ENCODE peak calls at places on chromosome 1, in five cellular contexts. N is kidney tubule cell; T is naive thymus-derived CD8-positive, alpha-beta T cell; M is bronchial epithelial cell; O is NCI-H510A treated with DMSO at 0.1 percent for 48 hours. B is an unnamed sample.

GRCh38 chr1:200392625-200393185 is 17.1 kb downstream of the ZNF281 start:
- DNase-seq in M (no peak), O (no peak), N (no peak), T (no peak), B (no peak)

GRCh38 chr1:90339822-90340221 is 344.9 kb downstream of the ZNF326 start:
- DNase-seq in O (no peak), T (no peak), N (peak; percentile 5), M (no peak), B (no peak)

GRCh38 chr1:210364479-210364878 is 35.8 kb downstream of the HHAT start:
- DNase-seq in N (no peak), T (no peak), O (no peak), M (peak; percentile 73), B (no peak)

GRCh38 chr1:210448293-210448892 is 119.7 kb downstream of the HHAT start:
- DNase-seq in O (peak; percentile 80), N (peak; percentile 64), T (peak; percentile 15), M (peak; percentile 47), B (peak; percentile 71)

GRCh38 chr1:56375184-56375837 is 204.1 kb downstream of the PLPP3 start:
- DNase-seq in M (peak; percentile 45), O (no peak), T (no peak), N (no peak), B (peak; percentile 24)

GRCh38 chr1:162136760-162137537 is 67.5 kb downstream of the NOS1AP start:
- DNase-seq in M (peak; percentile 80), N (peak; percentile 85), O (no peak), T (no peak), B (peak; percentile 71)

GRCh38 chr1:61141288-61142044 is 59.1 kb downstream of the NFIA start:
- DNase-seq in N (peak; percentile 48), O (peak; percentile 90), M (peak; percentile 99), T (no peak), B (peak; percentile 96)

GRCh38 chr1:89545264-89546038 is 20.8 kb downstream of the LRRC8B start:
- DNase-seq in N (no peak), T (no peak), O (no peak), M (peak; percentile 91), B (peak; percentile 64)

GRCh38 chr1:151145158-151146071 is 1.0 kb downstream of the SEMA6C start:
- DNase-seq in T (peak; percentile 39), M (no peak), N (no peak), O (no peak), B (no peak)

GRCh38 chr1:211631168-211631567 is 44.3 kb downstream of the NEK2 start:
- DNase-seq in N (no peak), O (no peak), T (no peak), M (no peak), B (no peak)

GRCh38 chr1:185562623-185563359 is 171.4 kb upstream of the HMCN1 start:
- DNase-seq in N (no peak), O (no peak), T (no peak), M (no peak), B (no peak)

GRCh38 chr1:32998997-32999396 is 34.4 kb upstream of the RNF19B start:
- DNase-seq in T (no peak), O (no peak), N (no peak), M (no peak), B (no peak)

GRCh38 chr1:113871597-113872113 is at the start of gene PTPN22:
- DNase-seq in T (peak; percentile 89), N (peak; percentile 84), M (peak; percentile 75), O (no peak), B (peak; percentile 45)

GRCh38 chr1:30522031-30523004 is 201.1 kb downstream of the MATN1 start:
- DNase-seq in T (no peak), M (peak; percentile 62), N (peak; percentile 51), O (no peak), B (peak; percentile 74)

GRCh38 chr1:1920057-1920607 is 1.1 kb upstream of the TMEM52 start:
- DNase-seq in T (no peak), M (no peak), N (no peak), O (no peak), B (no peak)